ENCODE peak calls at places on chromosome X, in four cellular contexts. M, V, L and C are unnamed samples.
A peak's percentile ranks its signal among the peaks of the same experiment; 100 is the strongest.

GRCh38 chrX:111090458-111090857 is 5.5 kb upstream of the PAK3 start:
- DNase-seq in M (no peak), V (no peak), L (no peak), C (no peak)

GRCh38 chrX:20348139-20348538 is 81.4 kb upstream of the RPS6KA3 start:
- DNase-seq in M (no peak), V (no peak), L (no peak), C (no peak)

GRCh38 chrX:500481-501010 is 113.8 kb upstream of the PPP2R3B start:
- DNase-seq in M (no peak), V (no peak), L (no peak), C (no peak)

GRCh38 chrX:52574416-52575275 is 57.8 kb upstream of the XAGE1B start:
- DNase-seq in M (no peak), V (no peak), L (peak; percentile 43), C (no peak)

GRCh38 chrX:8404443-8404842 is 60.2 kb upstream of the VCX3B start:
- DNase-seq in M (no peak), V (no peak), L (no peak), C (no peak)

GRCh38 chrX:112058255-112058654 is 24.3 kb downstream of the TRPC5 start:
- DNase-seq in M (no peak), V (no peak), L (peak; percentile 57), C (no peak)

GRCh38 chrX:110168585-110168984 is 149.3 kb downstream of the AMMECR1 start:
- DNase-seq in M (no peak), V (no peak), L (no peak), C (no peak)

GRCh38 chrX:106613277-106613676 is 1.5 kb downstream of the RADX start:
- DNase-seq in M (no peak), V (no peak), L (no peak), C (no peak)

GRCh38 chrX:9681011-9681410 is 84.6 kb downstream of the GPR143 start:
- DNase-seq in M (no peak), V (no peak), L (no peak), C (no peak)

GRCh38 chrX:63330681-63331080 is 20.5 kb downstream of the SPIN4 start:
- DNase-seq in M (no peak), V (no peak), L (no peak), C (peak; percentile 44)

GRCh38 chrX:103376979-103377324 is 614 bp downstream of the BEX3 start:
- DNase-seq in M (no peak), V (no peak), L (peak; percentile 22), C (no peak)

GRCh38 chrX:2933125-2933900 is 4.2 kb upstream of the ARSD start:
- DNase-seq in M (no peak), V (peak; percentile 17), L (no peak), C (no peak)

GRCh38 chrX:10379848-10380247 is 223.1 kb downstream of the CLCN4 start:
- DNase-seq in M (no peak), V (no peak), L (no peak), C (no peak)

GRCh38 chrX:97039363-97040029 is 155.8 kb downstream of the RPA4 start:
- DNase-seq in M (no peak), V (no peak), L (peak; percentile 1), C (no peak)

GRCh38 chrX:15564981-15565579 is 35.7 kb downstream of the ACE2 start:
- DNase-seq in M (no peak), V (peak; percentile 41), L (peak; percentile 52), C (peak; percentile 40)

GRCh38 chrX:20267924-20268701 is 1.4 kb upstream of the RPS6KA3 start:
- DNase-seq in M (no peak), V (peak; percentile 73), L (peak; percentile 18), C (no peak)

GRCh38 chrX:11566158-11566557 is 99.6 kb downstream of the ARHGAP6 start:
- DNase-seq in M (no peak), V (no peak), L (no peak), C (no peak)

GRCh38 chrX:103877571-103877970 is 45.5 kb upstream of the RAB9B start:
- DNase-seq in M (no peak), V (no peak), L (no peak), C (no peak)

GRCh38 chrX:47273011-47273730 is 40.4 kb downstream of the USP11 start:
- DNase-seq in M (no peak), V (no peak), L (no peak), C (no peak)

GRCh38 chrX:42976729-42977366 is 198.9 kb upstream of the PPP1R2C start:
- DNase-seq in M (no peak), V (no peak), L (no peak), C (no peak)

GRCh38 chrX:1534321-1535168 is 2.4 kb downstream of the P2RY8 start:
- DNase-seq in M (no peak), V (no peak), L (no peak), C (no peak)

GRCh38 chrX:40012800-40013682 is 84.7 kb downstream of the BCOR start:
- DNase-seq in M (no peak), V (peak; percentile 81), L (peak; percentile 56), C (no peak)

GRCh38 chrX:48493890-48494364 is 14.9 kb upstream of the PORCN start:
- DNase-seq in M (no peak), V (no peak), L (peak; percentile 52), C (no peak)

GRCh38 chrX:44062842-44063241 is 89.7 kb upstream of the NDP start:
- DNase-seq in M (no peak), V (no peak), L (no peak), C (no peak)

GRCh38 chrX:2540426-2540942 is 39.7 kb upstream of the DHRSX start:
- DNase-seq in M (no peak), V (no peak), L (no peak), C (no peak)

GRCh38 chrX:133749951-133750350 is 235.4 kb downstream of the GPC3 start:
- DNase-seq in M (no peak), V (no peak), L (no peak), C (no peak)

GRCh38 chrX:118226060-118226428 is 109.4 kb upstream of the KLHL13 start:
- DNase-seq in M (no peak), V (no peak), L (peak; percentile 9), C (no peak)

GRCh38 chrX:44105228-44105913 is 132.2 kb upstream of the NDP start:
- DNase-seq in M (no peak), V (no peak), L (no peak), C (no peak)

GRCh38 chrX:31931225-31931624 is 859.4 kb upstream of the FTHL17 start:
- DNase-seq in M (no peak), V (no peak), L (peak; percentile 2), C (no peak)

GRCh38 chrX:129115104-129115503 is 408.2 kb downstream of the SMARCA1 start:
- DNase-seq in M (no peak), V (no peak), L (peak; percentile 2), C (no peak)

GRCh38 chrX:30618160-30618765 is 35.0 kb upstream of the GK start:
- DNase-seq in M (no peak), V (no peak), L (no peak), C (no peak)

GRCh38 chrX:43963726-43964125 is 9.5 kb downstream of the NDP start:
- DNase-seq in M (no peak), V (no peak), L (no peak), C (no peak)

GRCh38 chrX:140318306-140318705 is 186.6 kb downstream of the SOX3 start:
- DNase-seq in M (no peak), V (no peak), L (peak; percentile 74), C (no peak)

GRCh38 chrX:49282647-49283011 is 13.0 kb downstream of the PPP1R3F start:
- DNase-seq in M (no peak), V (no peak), L (peak; percentile 29), C (no peak)

GRCh38 chrX:41761702-41762101 is 37.7 kb downstream of the GPR82 start:
- DNase-seq in M (no peak), V (no peak), L (no peak), C (no peak)

GRCh38 chrX:10143071-10143983 is 13.4 kb upstream of the CLCN4 start:
- DNase-seq in M (no peak), V (no peak), L (no peak), C (no peak)

GRCh38 chrX:110746014-110746413 is 49.6 kb downstream of the CHRDL1 start:
- DNase-seq in M (no peak), V (no peak), L (no peak), C (no peak)